ENCODE peak calls at places on chromosomes 16 and 17, in four cellular contexts. E is A549, C is esophagus squamous epithelium, D is colonic mucosa. P is an unnamed sample.

GRCh38 chr16:8936421-8936820 is 27.3 kb downstream of the USP7 start:
- DNase-seq in C (no peak), D (no peak), E (peak; percentile 69), P (peak; percentile 63)

GRCh38 chr16:2867987-2868789 is 10.2 kb upstream of the PRSS22 start:
- DNase-seq in E (peak; percentile 98), D (peak; percentile 98), C (peak; percentile 65), P (peak; percentile 94)

GRCh38 chr16:81445143-81445922 is 725 bp downstream of the CMIP start:
- DNase-seq in E (peak; percentile 61), D (no peak), C (no peak), P (peak; percentile 35)

GRCh38 chr16:78490847-78491246 is 391.4 kb downstream of the WWOX start:
- DNase-seq in E (no peak), D (no peak), C (no peak), P (no peak)

GRCh38 chr16:1458336-1458976 is 14.1 kb upstream of the CCDC154 start:
- DNase-seq in C (no peak), E (no peak), D (no peak), P (no peak)

GRCh38 chr16:23365602-23366240 is 63.6 kb downstream of the SCNN1B start:
- DNase-seq in C (no peak), D (no peak), E (no peak), P (no peak)

GRCh38 chr17:77361986-77362620 is 221.3 kb downstream of the SEC14L1 start:
- DNase-seq in D (no peak), E (no peak), C (no peak), P (no peak)

GRCh38 chr17:27226611-27227234 is 67.2 kb upstream of the WSB1 start:
- DNase-seq in D (no peak), E (no peak), C (no peak), P (peak; percentile 64)

GRCh38 chr17:41775394-41776226 is 10.9 kb downstream of the JUP start:
- DNase-seq in E (no peak), C (no peak), D (peak; percentile 80), P (no peak)

GRCh38 chr17:80035937-80036714 is at the start of gene CCDC40:
- DNase-seq in E (peak; percentile 89), C (no peak), D (peak; percentile 88), P (peak; percentile 70)
- H3K4me3 ChIP-seq in E (peak within 1 kb of the TSS; percentile 89), C (peak within 1 kb of the TSS; percentile 62), D (peak within 1 kb of the TSS; percentile 59), P (peak within 1 kb of the TSS; percentile 80)

GRCh38 chr16:14015948-14016347 is 55.2 kb upstream of the MRTFB start:
- DNase-seq in C (no peak), D (no peak), E (peak; percentile 49), P (peak; percentile 67)
- TF ChIP-seq CTCF in C (peak; percentile 6), D (no peak), E (no peak), P (no peak)

GRCh38 chr16:70427786-70428177 is 11.1 kb downstream of the ST3GAL2 start:
- DNase-seq in E (no peak), C (no peak), D (no peak), P (no peak)
- H3K4me3 ChIP-seq in E (peak overlapping the region; percentile 10), C (no peak overlapping the region), D (no peak overlapping the region), P (no peak overlapping the region)

GRCh38 chr17:50268040-50268439 is 6.2 kb upstream of the TMEM92 start:
- DNase-seq in D (no peak), C (no peak), E (no peak), P (no peak)

GRCh38 chr17:50267074-50267841 is 7.0 kb upstream of the TMEM92 start:
- DNase-seq in C (no peak), E (no peak), D (peak; percentile 17), P (peak; percentile 37)

GRCh38 chr17:50265212-50265611 is 9.1 kb upstream of the TMEM92 start:
- DNase-seq in E (no peak), D (no peak), C (no peak), P (no peak)

GRCh38 chr17:50265690-50266306 is 8.5 kb upstream of the TMEM92 start:
- DNase-seq in C (no peak), E (no peak), D (peak; percentile 19), P (no peak)

DNA sequence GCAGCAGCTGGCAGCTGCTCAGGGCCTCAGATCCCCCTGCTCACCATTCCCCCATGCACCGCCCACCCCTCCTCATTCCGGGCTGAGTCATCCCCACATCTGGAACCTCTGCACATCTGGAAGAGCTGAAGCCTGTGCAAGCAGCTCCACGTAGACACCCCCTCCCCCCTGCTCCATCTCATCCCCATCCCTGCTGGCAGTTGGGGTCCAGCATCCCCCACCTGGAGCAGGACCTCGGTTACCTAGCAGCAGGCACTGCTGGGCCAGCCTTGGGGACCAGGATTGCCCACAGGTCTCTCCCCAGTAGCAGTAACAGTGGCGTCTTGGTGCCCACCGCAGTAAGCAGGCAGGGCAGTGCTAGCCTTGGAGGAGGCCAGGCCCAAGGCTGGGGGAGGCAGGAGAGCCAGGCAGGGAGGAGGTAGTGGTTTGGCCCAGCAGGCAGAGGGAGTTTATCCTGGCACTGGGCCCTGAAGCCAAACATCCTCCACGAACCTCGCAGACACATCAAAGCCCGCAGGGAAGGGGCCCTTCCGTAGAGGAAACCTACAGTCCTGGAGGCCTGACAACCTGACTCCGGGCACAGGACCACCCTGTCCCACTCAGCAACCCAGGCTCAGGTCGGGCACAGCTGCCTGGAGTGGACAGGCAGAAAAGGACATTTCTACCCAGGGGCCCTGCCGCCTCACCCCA is 7.7 kb upstream of the TMEM92 start:
- DNase-seq in C (no peak), E (no peak), D (peak; percentile 40), P (peak; percentile 93)
- TF ChIP-seq CTCF in C (no peak), E (no peak), D (no peak), P (peak; percentile 22)

GRCh38 chr17:32429598-32429997 is 14.7 kb upstream of the PSMD11 start:
- DNase-seq in D (no peak), C (no peak), E (no peak), P (no peak)
- H3K4me3 ChIP-seq in D (no peak overlapping the region), C (no peak overlapping the region), E (no peak overlapping the region), P (no peak overlapping the region)

DNA sequence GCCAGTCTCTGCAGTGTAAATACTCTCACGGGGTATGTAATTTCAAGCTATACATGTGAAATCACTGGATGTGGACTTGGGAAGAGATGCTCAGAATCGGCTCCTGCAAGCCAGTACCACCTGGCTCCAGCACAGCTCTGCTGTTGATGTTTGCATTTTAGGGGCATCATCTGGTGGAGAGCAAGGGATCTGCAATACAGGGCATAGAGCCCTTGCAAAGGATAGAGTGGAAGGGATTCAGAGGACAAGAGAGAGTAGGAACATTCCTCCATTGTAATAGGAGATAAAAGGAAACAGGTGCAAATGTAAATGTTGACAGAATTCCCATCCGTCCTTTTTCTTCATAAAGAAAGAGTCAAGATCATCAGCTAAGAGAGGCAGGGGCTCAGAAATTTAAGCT is 184.1 kb downstream of the PMP22 start:
- DNase-seq in C (no peak), E (no peak), D (no peak), P (no peak)
- TF ChIP-seq CTCF in C (no peak), E (no peak), D (no peak), P (no peak)

DNA sequence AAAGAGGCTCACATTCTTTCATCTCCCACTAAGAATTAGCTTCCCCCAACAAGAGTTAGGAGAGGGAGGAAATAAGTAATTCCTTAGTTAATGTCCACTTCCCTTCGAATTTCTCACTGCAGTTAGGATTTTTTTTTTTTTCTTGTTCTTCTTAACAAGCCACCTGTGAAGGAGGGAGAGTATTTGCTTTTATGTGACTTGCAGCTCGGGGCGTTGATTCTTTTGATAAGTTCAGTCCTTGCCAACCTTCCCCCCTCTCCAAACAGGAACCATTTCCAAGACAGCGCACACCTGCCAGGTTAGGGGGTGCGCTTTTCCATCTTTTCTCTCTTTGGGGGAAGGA is 841 bp downstream of the ADAMTS18 start:
- DNase-seq in E (no peak), C (no peak), D (no peak), P (no peak)
- H3K4me3 ChIP-seq in E (peak overlapping the region; percentile 45), C (no peak overlapping the region), D (no peak overlapping the region), P (no peak overlapping the region)

P was measured in astrocyte of the spinal cord.